ENCODE peak calls at places on chromosome X, in eight cellular contexts. One of them, this sample, is unnamed.

GRCh38 chrX:10859353-10859752 is 239.0 kb upstream of the MID1 start:
- DNase-seq in SK-MEL-5: no peak
- DNase-seq in hippocampal formation: no peak
- DNase-seq in CMK: no peak
- DNase-seq in HCEC 1CT: no peak
- DNase-seq in stimulated activated CD4-positive, alpha-beta T cell treated with anti-CD3 and anti-CD28 coated beads, TNF-alpha, amount 100 ng/mL, for 48 hours: no peak
- DNase-seq in DMS79 treated with DMSO at 0.1 percent for 48 hours: no peak
- DNase-seq in CD8-positive, alpha-beta memory T cell: no peak
- DNase-seq in this sample: no peak

GRCh38 chrX:17967888-17968287 is 106.8 kb upstream of the RAI2 start:
- DNase-seq in SK-MEL-5: no peak
- DNase-seq in hippocampal formation: no peak
- DNase-seq in CMK: no peak
- DNase-seq in HCEC 1CT: no peak
- DNase-seq in stimulated activated CD4-positive, alpha-beta T cell treated with anti-CD3 and anti-CD28 coated beads, TNF-alpha, amount 100 ng/mL, for 48 hours: no peak
- DNase-seq in DMS79 treated with DMSO at 0.1 percent for 48 hours: peak
- DNase-seq in CD8-positive, alpha-beta memory T cell: no peak
- DNase-seq in this sample: peak

GRCh38 chrX:64204701-64205440 is 637 bp downstream of the AMER1 start:
- DNase-seq in SK-MEL-5: peak
- DNase-seq in hippocampal formation: peak
- DNase-seq in CMK: no peak
- DNase-seq in HCEC 1CT: peak
- DNase-seq in stimulated activated CD4-positive, alpha-beta T cell treated with anti-CD3 and anti-CD28 coated beads, TNF-alpha, amount 100 ng/mL, for 48 hours: peak
- DNase-seq in DMS79 treated with DMSO at 0.1 percent for 48 hours: no peak
- DNase-seq in CD8-positive, alpha-beta memory T cell: no peak
- DNase-seq in this sample: no peak

GRCh38 chrX:68822641-68823410 is 6.0 kb upstream of the EFNB1 start:
- DNase-seq in SK-MEL-5: peak
- DNase-seq in hippocampal formation: no peak
- DNase-seq in CMK: no peak
- DNase-seq in HCEC 1CT: peak
- DNase-seq in stimulated activated CD4-positive, alpha-beta T cell treated with anti-CD3 and anti-CD28 coated beads, TNF-alpha, amount 100 ng/mL, for 48 hours: no peak
- DNase-seq in DMS79 treated with DMSO at 0.1 percent for 48 hours: peak
- DNase-seq in CD8-positive, alpha-beta memory T cell: no peak
- DNase-seq in this sample: no peak

GRCh38 chrX:67734111-67734753 is 190.4 kb downstream of the AR start:
- DNase-seq in SK-MEL-5: no peak
- DNase-seq in hippocampal formation: no peak
- DNase-seq in CMK: no peak
- DNase-seq in HCEC 1CT: no peak
- DNase-seq in stimulated activated CD4-positive, alpha-beta T cell treated with anti-CD3 and anti-CD28 coated beads, TNF-alpha, amount 100 ng/mL, for 48 hours: no peak
- DNase-seq in DMS79 treated with DMSO at 0.1 percent for 48 hours: no peak
- DNase-seq in CD8-positive, alpha-beta memory T cell: no peak
- DNase-seq in this sample: no peak

GRCh38 chrX:72029473-72030411 is 102.0 kb downstream of the RTL5 start:
- DNase-seq in SK-MEL-5: no peak
- DNase-seq in hippocampal formation: no peak
- DNase-seq in CMK: no peak
- DNase-seq in HCEC 1CT: peak
- DNase-seq in stimulated activated CD4-positive, alpha-beta T cell treated with anti-CD3 and anti-CD28 coated beads, TNF-alpha, amount 100 ng/mL, for 48 hours: no peak
- DNase-seq in DMS79 treated with DMSO at 0.1 percent for 48 hours: peak
- DNase-seq in CD8-positive, alpha-beta memory T cell: no peak
- DNase-seq in this sample: no peak

GRCh38 chrX:10039821-10040793 is 72.9 kb downstream of the CLDN34 start:
- DNase-seq in SK-MEL-5: no peak
- DNase-seq in hippocampal formation: no peak
- DNase-seq in CMK: no peak
- DNase-seq in HCEC 1CT: peak
- DNase-seq in stimulated activated CD4-positive, alpha-beta T cell treated with anti-CD3 and anti-CD28 coated beads, TNF-alpha, amount 100 ng/mL, for 48 hours: no peak
- DNase-seq in DMS79 treated with DMSO at 0.1 percent for 48 hours: no peak
- DNase-seq in CD8-positive, alpha-beta memory T cell: no peak
- DNase-seq in this sample: no peak

GRCh38 chrX:123835661-123836371 is 24.0 kb upstream of the XIAP start:
- DNase-seq in SK-MEL-5: no peak
- DNase-seq in hippocampal formation: no peak
- DNase-seq in CMK: no peak
- DNase-seq in HCEC 1CT: peak
- DNase-seq in stimulated activated CD4-positive, alpha-beta T cell treated with anti-CD3 and anti-CD28 coated beads, TNF-alpha, amount 100 ng/mL, for 48 hours: no peak
- DNase-seq in DMS79 treated with DMSO at 0.1 percent for 48 hours: no peak
- DNase-seq in CD8-positive, alpha-beta memory T cell: no peak
- DNase-seq in this sample: no peak

GRCh38 chrX:45505214-45505613 is 304.5 kb upstream of the DIPK2B start:
- DNase-seq in SK-MEL-5: no peak
- DNase-seq in hippocampal formation: no peak
- DNase-seq in CMK: no peak
- DNase-seq in HCEC 1CT: peak
- DNase-seq in stimulated activated CD4-positive, alpha-beta T cell treated with anti-CD3 and anti-CD28 coated beads, TNF-alpha, amount 100 ng/mL, for 48 hours: no peak
- DNase-seq in DMS79 treated with DMSO at 0.1 percent for 48 hours: no peak
- DNase-seq in CD8-positive, alpha-beta memory T cell: no peak
- DNase-seq in this sample: no peak

GRCh38 chrX:40912166-40912565 is 173.1 kb upstream of the USP9X start:
- DNase-seq in SK-MEL-5: no peak
- DNase-seq in hippocampal formation: no peak
- DNase-seq in CMK: no peak
- DNase-seq in HCEC 1CT: no peak
- DNase-seq in stimulated activated CD4-positive, alpha-beta T cell treated with anti-CD3 and anti-CD28 coated beads, TNF-alpha, amount 100 ng/mL, for 48 hours: no peak
- DNase-seq in DMS79 treated with DMSO at 0.1 percent for 48 hours: peak
- DNase-seq in CD8-positive, alpha-beta memory T cell: no peak
- DNase-seq in this sample: no peak

GRCh38 chrX:150982235-150982785 is 825 bp upstream of the HMGB3 start:
- DNase-seq in SK-MEL-5: no peak
- DNase-seq in hippocampal formation: no peak
- DNase-seq in CMK: no peak
- DNase-seq in HCEC 1CT: no peak
- DNase-seq in stimulated activated CD4-positive, alpha-beta T cell treated with anti-CD3 and anti-CD28 coated beads, TNF-alpha, amount 100 ng/mL, for 48 hours: no peak
- DNase-seq in DMS79 treated with DMSO at 0.1 percent for 48 hours: no peak
- DNase-seq in CD8-positive, alpha-beta memory T cell: no peak
- DNase-seq in this sample: no peak

GRCh38 chrX:135114392-135114791 is 5.9 kb downstream of the ETDB start:
- DNase-seq in SK-MEL-5: no peak
- DNase-seq in hippocampal formation: no peak
- DNase-seq in CMK: no peak
- DNase-seq in HCEC 1CT: no peak
- DNase-seq in stimulated activated CD4-positive, alpha-beta T cell treated with anti-CD3 and anti-CD28 coated beads, TNF-alpha, amount 100 ng/mL, for 48 hours: no peak
- DNase-seq in DMS79 treated with DMSO at 0.1 percent for 48 hours: no peak
- DNase-seq in CD8-positive, alpha-beta memory T cell: no peak
- DNase-seq in this sample: no peak

GRCh38 chrX:1384738-1385250 is 7.1 kb downstream of the SLC25A6 start:
- DNase-seq in SK-MEL-5: peak
- DNase-seq in hippocampal formation: no peak
- DNase-seq in CMK: no peak
- DNase-seq in HCEC 1CT: no peak
- DNase-seq in stimulated activated CD4-positive, alpha-beta T cell treated with anti-CD3 and anti-CD28 coated beads, TNF-alpha, amount 100 ng/mL, for 48 hours: no peak
- DNase-seq in DMS79 treated with DMSO at 0.1 percent for 48 hours: no peak
- DNase-seq in CD8-positive, alpha-beta memory T cell: no peak
- DNase-seq in this sample: no peak

GRCh38 chrX:11329016-11329415 is 35.8 kb downstream of the AMELX start:
- DNase-seq in SK-MEL-5: no peak
- DNase-seq in hippocampal formation: no peak
- DNase-seq in CMK: no peak
- DNase-seq in HCEC 1CT: peak
- DNase-seq in stimulated activated CD4-positive, alpha-beta T cell treated with anti-CD3 and anti-CD28 coated beads, TNF-alpha, amount 100 ng/mL, for 48 hours: no peak
- DNase-seq in DMS79 treated with DMSO at 0.1 percent for 48 hours: no peak
- DNase-seq in CD8-positive, alpha-beta memory T cell: no peak
- DNase-seq in this sample: no peak

GRCh38 chrX:78314561-78314960 is 12.8 kb downstream of the CYSLTR1 start:
- DNase-seq in SK-MEL-5: no peak
- DNase-seq in hippocampal formation: no peak
- DNase-seq in CMK: no peak
- DNase-seq in HCEC 1CT: no peak
- DNase-seq in stimulated activated CD4-positive, alpha-beta T cell treated with anti-CD3 and anti-CD28 coated beads, TNF-alpha, amount 100 ng/mL, for 48 hours: no peak
- DNase-seq in DMS79 treated with DMSO at 0.1 percent for 48 hours: no peak
- DNase-seq in CD8-positive, alpha-beta memory T cell: no peak
- DNase-seq in this sample: no peak

GRCh38 chrX:68732906-68733493 is 85.5 kb downstream of the STARD8 start:
- DNase-seq in SK-MEL-5: peak
- DNase-seq in hippocampal formation: peak
- DNase-seq in CMK: no peak
- DNase-seq in HCEC 1CT: peak
- DNase-seq in stimulated activated CD4-positive, alpha-beta T cell treated with anti-CD3 and anti-CD28 coated beads, TNF-alpha, amount 100 ng/mL, for 48 hours: peak
- DNase-seq in DMS79 treated with DMSO at 0.1 percent for 48 hours: no peak
- DNase-seq in CD8-positive, alpha-beta memory T cell: peak
- DNase-seq in this sample: no peak

GRCh38 chrX:148601034-148601433 is 100.6 kb downstream of the AFF2 start:
- DNase-seq in SK-MEL-5: no peak
- DNase-seq in hippocampal formation: no peak
- DNase-seq in CMK: no peak
- DNase-seq in HCEC 1CT: no peak
- DNase-seq in stimulated activated CD4-positive, alpha-beta T cell treated with anti-CD3 and anti-CD28 coated beads, TNF-alpha, amount 100 ng/mL, for 48 hours: no peak
- DNase-seq in DMS79 treated with DMSO at 0.1 percent for 48 hours: no peak
- DNase-seq in CD8-positive, alpha-beta memory T cell: no peak
- DNase-seq in this sample: no peak

GRCh38 chrX:109839694-109840358 is 106.8 kb upstream of the ACSL4 start:
- DNase-seq in SK-MEL-5: peak
- DNase-seq in hippocampal formation: peak
- DNase-seq in CMK: no peak
- DNase-seq in HCEC 1CT: no peak
- DNase-seq in stimulated activated CD4-positive, alpha-beta T cell treated with anti-CD3 and anti-CD28 coated beads, TNF-alpha, amount 100 ng/mL, for 48 hours: no peak
- DNase-seq in DMS79 treated with DMSO at 0.1 percent for 48 hours: no peak
- DNase-seq in CD8-positive, alpha-beta memory T cell: no peak
- DNase-seq in this sample: no peak

GRCh38 chrX:50635811-50636365 is 165.3 kb upstream of the DGKK start:
- DNase-seq in SK-MEL-5: no peak
- DNase-seq in hippocampal formation: no peak
- DNase-seq in CMK: no peak
- DNase-seq in HCEC 1CT: no peak
- DNase-seq in stimulated activated CD4-positive, alpha-beta T cell treated with anti-CD3 and anti-CD28 coated beads, TNF-alpha, amount 100 ng/mL, for 48 hours: no peak
- DNase-seq in DMS79 treated with DMSO at 0.1 percent for 48 hours: no peak
- DNase-seq in CD8-positive, alpha-beta memory T cell: no peak
- DNase-seq in this sample: no peak